ENCODE peak calls at places on chromosomes 2 and 18, in six cellular contexts. S is heart left ventricle, F is tibial nerve, B is astrocyte of the spinal cord, X is ovary, H is WTC11. V is an unnamed sample.

GRCh38 chr2:52877703-52878102 is 889.9 kb upstream of the CHAC2 start:
- DNase-seq in S (no peak), F (no peak), X (no peak), B (no peak), H (no peak), V (no peak)

GRCh38 chr2:190679813-190680591 is 31.1 kb downstream of the NAB1 start:
- DNase-seq in X (peak; percentile 29), H (peak; percentile 83), F (no peak), B (no peak), S (peak; percentile 27), V (no peak)

GRCh38 chr2:239902749-239903201 is 122.4 kb downstream of the NDUFA10 start:
- DNase-seq in B (no peak), H (no peak), S (no peak), X (no peak), F (no peak), V (no peak)

GRCh38 chr2:50546790-50547189 is 485.1 kb downstream of the NRXN1 start:
- DNase-seq in S (no peak), B (no peak), X (no peak), H (no peak), F (no peak), V (no peak)

GRCh38 chr2:203914546-203915169 is 21.9 kb upstream of the ICOS start:
- DNase-seq in S (no peak), X (no peak), F (no peak), B (no peak), H (no peak), V (no peak)

GRCh38 chr2:25505630-25506029 is 163.9 kb upstream of the DNMT3A start:
- DNase-seq in H (no peak), B (peak; percentile 62), F (no peak), X (no peak), S (no peak), V (no peak)

GRCh38 chr18:52897611-52898010 is 557.6 kb downstream of the DCC start:
- DNase-seq in H (no peak), S (no peak), X (no peak), F (no peak), B (no peak), V (no peak)

GRCh38 chr18:7855051-7855450 is 287.9 kb downstream of the PTPRM start:
- DNase-seq in X (no peak), S (peak; percentile 39), F (no peak), H (no peak), B (no peak), V (no peak)

GRCh38 chr2:168663993-168664392 is 138.4 kb upstream of the NOSTRIN start:
- DNase-seq in X (no peak), S (no peak), F (no peak), B (peak; percentile 47), H (no peak), V (peak; percentile 12)

GRCh38 chr18:3213231-3214059 is 6.3 kb downstream of the MYOM1 start:
- DNase-seq in H (no peak), S (no peak), B (peak; percentile 12), X (no peak), F (no peak), V (no peak)

GRCh38 chr2:53787911-53788289 is 1.1 kb downstream of the ERLEC1 start:
- DNase-seq in B (no peak), H (no peak), S (no peak), F (no peak), X (no peak), V (no peak)

GRCh38 chr2:100887713-100888112 is 67.8 kb downstream of the NPAS2 start:
- DNase-seq in F (no peak), B (no peak), H (no peak), X (no peak), S (no peak), V (no peak)

GRCh38 chr2:113876503-113877387 is 13.1 kb upstream of the ACTR3 start:
- DNase-seq in H (peak; percentile 36), X (no peak), F (no peak), S (no peak), B (peak; percentile 39), V (no peak)

GRCh38 chr2:124112966-124113365 is 87.9 kb downstream of the CNTNAP5 start:
- DNase-seq in H (no peak), F (no peak), B (peak; percentile 3), X (no peak), S (no peak), V (no peak)

GRCh38 chr2:236571161-236571560 is 1.5 kb downstream of the ACKR3 start:
- DNase-seq in H (no peak), F (no peak), S (no peak), X (no peak), B (no peak), V (no peak)

GRCh38 chr2:74379851-74380789 is at the start of gene DCTN1:
- DNase-seq in F (peak; percentile 37), H (peak; percentile 46), X (peak; percentile 58), S (peak; percentile 52), B (peak; percentile 64), V (peak; percentile 65)

GRCh38 chr18:44537521-44537920 is 143.2 kb upstream of the SETBP1 start:
- DNase-seq in S (no peak), H (no peak), F (peak; percentile 40), X (no peak), B (peak; percentile 92), V (peak; percentile 74)

GRCh38 chr2:216274194-216274593 is 98.1 kb downstream of the MARCHF4 start:
- DNase-seq in F (no peak), H (no peak), B (peak; percentile 16), S (no peak), X (no peak), V (peak; percentile 6)

GRCh38 chr2:5692561-5693287 is 540 bp downstream of the SOX11 start:
- DNase-seq in X (no peak), S (no peak), B (peak; percentile 72), H (peak; percentile 32), F (no peak), V (no peak)

GRCh38 chr2:113818382-113818951 is 62.0 kb upstream of the SLC35F5 start:
- DNase-seq in F (no peak), X (peak; percentile 82), H (peak; percentile 20), B (peak; percentile 99), S (peak; percentile 24), V (peak; percentile 99)

GRCh38 chr2:40219141-40219540 is 232.7 kb downstream of the SLC8A1 start:
- DNase-seq in X (no peak), B (no peak), H (no peak), F (no peak), S (no peak), V (no peak)

GRCh38 chr2:26274058-26274613 is 29.4 kb downstream of the HADHB start:
- DNase-seq in B (peak; percentile 72), F (peak; percentile 87), H (no peak), S (peak; percentile 29), X (peak; percentile 90), V (peak; percentile 82)

GRCh38 chr2:30866974-30867373 is 59.7 kb upstream of the CAPN13 start:
- DNase-seq in F (no peak), B (no peak), H (no peak), S (no peak), X (no peak), V (no peak)

GRCh38 chr2:205563646-205564045 is 118.7 kb upstream of the NRP2 start:
- DNase-seq in X (no peak), S (no peak), F (peak; percentile 18), B (no peak), H (peak; percentile 81), V (no peak)

GRCh38 chr2:205568620-205569019 is 113.7 kb upstream of the NRP2 start:
- DNase-seq in H (no peak), X (no peak), S (no peak), B (no peak), F (no peak), V (no peak)

GRCh38 chr2:205566556-205567061 is 115.7 kb upstream of the NRP2 start:
- DNase-seq in B (no peak), F (no peak), S (no peak), X (no peak), H (no peak), V (no peak)

GRCh38 chr2:205570641-205571040 is 111.7 kb upstream of the NRP2 start:
- DNase-seq in S (no peak), B (no peak), F (no peak), X (no peak), H (no peak), V (no peak)

GRCh38 chr2:205564761-205565160 is 117.5 kb upstream of the NRP2 start:
- DNase-seq in B (no peak), F (no peak), H (no peak), X (no peak), S (no peak), V (no peak)
- TF ChIP-seq CTCF in B (no peak), F (no peak), H (no peak), X (no peak), S (no peak), V (peak; percentile 45)

DNA sequence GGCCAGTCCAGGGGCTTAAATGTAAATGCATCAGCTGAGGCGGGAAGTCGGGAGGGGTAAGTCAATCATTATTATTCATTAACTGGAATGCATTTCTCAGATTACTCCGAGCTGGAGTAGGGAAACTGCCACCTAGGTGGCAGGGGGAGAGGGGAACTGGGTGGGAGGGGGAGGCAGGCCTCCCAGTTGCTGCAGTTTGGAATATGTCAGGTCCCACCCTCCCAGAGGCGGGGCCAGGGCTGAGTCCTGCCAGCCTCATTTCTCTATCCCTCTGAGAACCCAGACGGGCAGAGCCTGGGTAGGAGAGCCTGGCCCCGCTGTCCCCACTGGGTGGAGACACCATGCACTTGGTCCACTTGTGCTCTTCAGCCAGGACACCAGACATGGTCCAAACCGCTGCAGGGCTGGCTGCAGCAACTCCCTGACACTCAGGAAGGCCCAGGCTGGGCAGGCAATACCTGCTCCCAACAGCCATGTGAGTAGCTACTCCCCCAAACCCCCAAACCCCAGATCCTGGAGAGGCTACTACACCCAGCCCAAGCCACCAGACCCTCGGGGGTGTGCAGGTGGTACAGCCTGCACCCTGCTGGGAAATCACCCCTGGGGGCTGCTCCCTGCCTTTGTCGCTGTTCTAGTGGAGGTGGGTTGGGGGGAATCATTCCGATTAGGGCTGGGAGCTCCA is at the start of gene GPBAR1:
- DNase-seq in S (no peak), X (no peak), H (peak; percentile 68), F (no peak), B (no peak), V (no peak)
- TF ChIP-seq CTCF in S (no peak), X (no peak), H (no peak), F (no peak), B (no peak), V (no peak)

DNA sequence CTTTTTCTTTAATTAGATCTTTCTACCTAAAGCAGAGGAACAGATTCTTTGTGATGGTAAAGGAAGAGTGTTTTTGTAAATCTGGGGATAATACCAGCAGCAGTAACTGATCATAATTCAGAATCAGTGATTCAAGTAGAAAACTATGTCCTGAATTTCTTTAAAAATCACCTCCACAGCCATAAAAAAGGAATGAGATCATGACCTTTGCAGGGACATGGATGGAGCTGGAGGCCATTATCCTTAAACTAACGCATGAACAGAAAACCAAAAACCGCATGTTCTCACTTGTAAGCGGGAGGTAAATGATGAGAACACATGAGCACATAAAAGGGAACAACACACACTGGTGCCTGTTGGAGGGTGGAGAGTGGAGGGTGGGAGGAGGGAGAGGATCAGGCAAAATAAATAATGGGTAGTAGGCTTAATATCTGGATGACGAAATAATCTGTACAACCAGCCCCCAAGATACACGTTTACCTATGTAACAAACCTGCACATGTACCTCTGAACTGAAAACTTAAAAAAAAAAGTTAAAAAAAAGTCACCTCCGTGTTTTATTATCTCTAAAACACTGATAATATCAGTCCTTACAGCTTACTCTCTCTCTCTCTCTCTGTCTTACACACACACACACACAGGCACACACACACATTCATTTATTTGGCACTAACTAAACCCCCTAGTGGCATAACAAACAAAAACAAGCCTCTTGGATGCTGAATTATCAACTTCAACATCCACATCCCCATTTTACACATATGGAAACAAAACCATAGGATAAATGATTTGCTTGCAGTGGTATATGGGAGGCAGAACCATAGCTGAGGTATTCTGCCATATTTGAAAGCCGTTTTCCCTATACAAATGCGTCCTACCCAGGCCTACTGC is 1.4 kb downstream of the TM4SF20 start:
- DNase-seq in S (no peak), X (no peak), H (no peak), B (no peak), F (no peak), V (peak; percentile 13)
- TF ChIP-seq CTCF in S (no peak), X (no peak), H (no peak), B (no peak), F (no peak), V (peak; percentile 47)

GRCh38 chr2:36318547-36318946 is 37.0 kb upstream of the CRIM1 start:
- DNase-seq in X (no peak), F (no peak), S (no peak), B (no peak), H (no peak), V (peak; percentile 11)
- TF ChIP-seq CTCF in X (no peak), F (no peak), S (peak; percentile 25), B (no peak), H (no peak), V (peak; percentile 65)

V was measured in HFFc6.